ENCODE peak calls at places on chromosomes 16 and 17, in ten cellular contexts. Q is heart left ventricle; D is ovary; K is sigmoid colon; L is IMR-90; E is HAP-1; U is neuronal stem cell; P is CD4-positive, alpha-beta T cell; Z is CD8-positive, alpha-beta memory T cell; N is NT2/D1. T is an unnamed sample.

GRCh38 chr17:48555183-48555615 is 10.3 kb upstream of the HOXB2 start:
- DNase-seq in Q (no peak), D (no peak), K (no peak), L (peak; percentile 99), E (peak; percentile 48), U (no peak), P (no peak), Z (no peak), N (no peak), T (no peak)

GRCh38 chr16:86480444-86480843 is 29.9 kb upstream of the FOXF1 start:
- DNase-seq in Q (no peak), D (no peak), K (no peak), L (no peak), E (no peak), U (no peak), P (no peak), Z (no peak), N (no peak), T (no peak)

GRCh38 chr17:66777689-66778225 is 57.2 kb upstream of the CACNG5 start:
- DNase-seq in Q (no peak), D (no peak), K (no peak), L (peak; percentile 44), E (peak; percentile 73), U (no peak), P (no peak), Z (no peak), N (peak; percentile 96), T (no peak)

GRCh38 chr16:28974437-28975157 is at the start of gene SPNS1:
- DNase-seq in Q (peak; percentile 97), D (peak; percentile 99), K (peak; percentile 99), L (peak; percentile 97), E (peak; percentile 97), U (peak; percentile 93), P (peak; percentile 87), Z (peak; percentile 86), N (peak; percentile 97), T (peak; percentile 78)

GRCh38 chr16:75296606-75297005 is 45.2 kb upstream of the BCAR1 start:
- DNase-seq in Q (no peak), D (no peak), K (peak; percentile 71), L (peak; percentile 77), E (no peak), U (no peak), P (no peak), Z (no peak), N (no peak), T (no peak)

GRCh38 chr16:26058326-26058725 is 366.6 kb downstream of the HS3ST4 start:
- DNase-seq in Q (no peak), D (no peak), K (no peak), L (no peak), E (no peak), U (no peak), P (no peak), Z (no peak), N (no peak), T (no peak)

GRCh38 chr17:79053251-79053925 is 21.2 kb upstream of the ENGASE start:
- DNase-seq in Q (no peak), D (no peak), K (peak; percentile 46), L (peak; percentile 31), E (no peak), U (no peak), P (no peak), Z (no peak), N (no peak), T (no peak)

GRCh38 chr17:29257756-29258155 is 11.1 kb downstream of the CRYBA1 start:
- DNase-seq in Q (no peak), D (no peak), K (no peak), L (peak; percentile 60), E (no peak), U (no peak), P (no peak), Z (no peak), N (no peak), T (no peak)

GRCh38 chr16:66874079-66874775 is 6.1 kb upstream of the PDP2 start:
- DNase-seq in Q (no peak), D (no peak), K (no peak), L (peak; percentile 49), E (no peak), U (no peak), P (no peak), Z (no peak), N (no peak), T (no peak)

GRCh38 chr16:19382887-19383816 is 34.5 kb upstream of the TMC5 start:
- DNase-seq in Q (no peak), D (no peak), K (no peak), L (no peak), E (peak; percentile 11), U (no peak), P (no peak), Z (no peak), N (no peak), T (no peak)

GRCh38 chr17:81194941-81195901 is 27.5 kb downstream of the CEP131 start:
- DNase-seq in Q (peak; percentile 79), D (no peak), K (no peak), L (no peak), E (no peak), U (no peak), P (no peak), Z (no peak), N (no peak), T (no peak)

GRCh38 chr17:62648247-62648953 is 20.9 kb downstream of the MRC2 start:
- DNase-seq in Q (no peak), D (peak; percentile 57), K (peak; percentile 52), L (peak; percentile 29), E (no peak), U (no peak), P (no peak), Z (no peak), N (no peak), T (no peak)

GRCh38 chr17:18033442-18034099 is 5.4 kb downstream of the ATPAF2 start:
- DNase-seq in Q (no peak), D (no peak), K (no peak), L (peak; percentile 87), E (peak; percentile 67), U (peak; percentile 64), P (peak; percentile 46), Z (peak; percentile 63), N (peak; percentile 60), T (no peak)

GRCh38 chr17:77174928-77175720 is 34.4 kb downstream of the SEC14L1 start:
- DNase-seq in Q (no peak), D (no peak), K (no peak), L (no peak), E (no peak), U (no peak), P (no peak), Z (no peak), N (no peak), T (no peak)

GRCh38 chr17:77177002-77177401 is 36.2 kb downstream of the SEC14L1 start:
- DNase-seq in Q (no peak), D (no peak), K (no peak), L (no peak), E (no peak), U (no peak), P (no peak), Z (no peak), N (no peak), T (no peak)

GRCh38 chr17:77178050-77178449 is 37.3 kb downstream of the SEC14L1 start:
- DNase-seq in Q (no peak), D (no peak), K (no peak), L (no peak), E (no peak), U (no peak), P (no peak), Z (no peak), N (no peak), T (no peak)

GRCh38 chr17:77167472-77168306 is 26.9 kb downstream of the SEC14L1 start:
- DNase-seq in Q (no peak), D (no peak), K (no peak), L (no peak), E (no peak), U (no peak), P (no peak), Z (no peak), N (no peak), T (no peak)

DNA sequence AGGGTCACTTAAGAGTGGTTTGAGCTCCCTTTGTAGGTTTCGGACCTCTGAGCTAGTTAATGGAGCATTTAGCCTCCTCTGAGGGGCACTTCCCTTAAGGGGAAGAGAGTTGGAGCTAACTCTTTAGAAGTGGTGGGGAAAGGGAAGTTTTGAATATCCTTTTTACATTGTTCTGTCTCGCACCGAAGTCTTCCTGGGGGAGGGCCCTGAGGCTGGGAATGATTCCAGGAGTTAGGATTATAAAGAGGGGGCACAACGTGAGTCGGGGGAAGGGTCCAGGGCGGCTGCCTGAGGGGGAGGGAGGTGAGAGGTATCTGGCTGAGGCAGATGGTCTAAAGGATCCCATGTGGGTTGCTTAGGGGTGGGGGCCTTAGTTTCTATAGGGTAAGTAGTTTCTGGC is 32.3 kb downstream of the SEC14L1 start:
- DNase-seq in Q (no peak), D (no peak), K (no peak), L (no peak), E (no peak), U (no peak), P (no peak), Z (no peak), N (no peak), T (no peak)
- H3K9me3 ChIP-seq in Q (peaks cover 24% of the 10 kb centered on the region), D (no peaks in the 10 kb centered on the region), K (peaks cover 11% of the 10 kb centered on the region), L (peaks cover 17% of the 10 kb centered on the region), E (peaks cover 26% of the 10 kb centered on the region), U (peaks cover 20% of the 10 kb centered on the region), P (peaks cover 35% of the 10 kb centered on the region), Z (peaks cover 18% of the 10 kb centered on the region), N (peaks cover 84% of the 10 kb centered on the region), T (peaks cover 12% of the 10 kb centered on the region)

GRCh38 chr16:60776311-60776710 is 1259.9 kb downstream of the CDH8 start:
- DNase-seq in Q (no peak), D (no peak), K (no peak), L (no peak), E (no peak), U (no peak), P (no peak), Z (no peak), N (no peak), T (no peak)

DNA sequence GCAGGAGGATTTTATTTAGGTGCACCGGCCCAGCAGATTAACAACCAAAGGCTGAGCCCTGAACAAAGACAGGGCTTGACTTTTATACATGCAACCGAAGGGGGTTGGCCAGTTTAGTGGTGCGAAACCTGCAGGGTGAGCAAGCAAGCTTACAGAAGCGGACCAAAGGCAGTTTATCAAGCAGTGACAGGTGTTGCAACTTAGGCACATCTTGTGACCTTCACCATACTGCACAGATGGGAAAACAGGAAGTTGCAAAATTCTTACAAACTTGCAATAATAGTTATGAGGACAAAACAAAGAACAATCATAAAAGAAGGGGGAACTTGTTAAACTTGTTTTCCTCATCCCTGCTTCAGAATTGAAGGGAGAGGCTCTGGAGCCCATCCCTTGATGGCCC is 1265.1 kb downstream of the CDH8 start:
- DNase-seq in Q (no peak), D (no peak), K (no peak), L (no peak), E (no peak), U (no peak), P (no peak), Z (no peak), N (no peak), T (no peak)
- H3K9me3 ChIP-seq in Q (peaks cover 11% of the 10 kb centered on the region), D (no peaks in the 10 kb centered on the region), K (peaks cover 9% of the 10 kb centered on the region), L (peaks cover 4% of the 10 kb centered on the region), E (no peaks in the 10 kb centered on the region), U (peaks cover 2% of the 10 kb centered on the region), P (peaks cover 12% of the 10 kb centered on the region), Z (no peaks in the 10 kb centered on the region), N (peaks cover 6% of the 10 kb centered on the region), T (no peaks in the 10 kb centered on the region)

GRCh38 chr16:35741546-35741945 is 2282.1 kb downstream of the TP53TG3F start:
- DNase-seq in Q (no peak), D (no peak), K (no peak), L (no peak), E (no peak), U (no peak), P (no peak), Z (no peak), N (no peak), T (no peak)
- H3K9me3 ChIP-seq in Q (no peaks in the 10 kb centered on the region), D (no peaks in the 10 kb centered on the region), K (peaks cover 6% of the 10 kb centered on the region), L (peaks cover 8% of the 10 kb centered on the region), E (no peaks in the 10 kb centered on the region), U (peaks cover 28% of the 10 kb centered on the region), P (peaks cover 41% of the 10 kb centered on the region), Z (no peaks in the 10 kb centered on the region), N (peaks cover 25% of the 10 kb centered on the region), T (peaks cover 11% of the 10 kb centered on the region)

GRCh38 chr16:62678796-62679195 is 642.6 kb upstream of the CDH8 start:
- DNase-seq in Q (no peak), D (no peak), K (no peak), L (no peak), E (no peak), U (no peak), P (no peak), Z (no peak), N (no peak), T (no peak)
- H3K9me3 ChIP-seq in Q (peaks cover 42% of the 10 kb centered on the region), D (no peaks in the 10 kb centered on the region), K (peaks cover 3% of the 10 kb centered on the region), L (peaks cover 8% of the 10 kb centered on the region), E (peaks cover 10% of the 10 kb centered on the region), U (peaks cover 3% of the 10 kb centered on the region), P (peaks cover 18% of the 10 kb centered on the region), Z (no peaks in the 10 kb centered on the region), N (peaks cover 52% of the 10 kb centered on the region), T (no peaks in the 10 kb centered on the region)

T was measured in T-helper 17 cell.